ENCODE peak calls at places on chromosomes 7 and 10, in seven cellular contexts. One of them, this sample, is unnamed.

GRCh38 chr7:49791089-49791741 is 17.8 kb downstream of the VWC2 start:
- DNase-seq in fibroblast of lung: no peak
- DNase-seq in lower leg skin: no peak
- DNase-seq in AG04450: no peak
- DNase-seq in brain microvascular endothelial cell: no peak
- DNase-seq in GM06990: no peak
- DNase-seq in GM20000: peak
- DNase-seq in this sample: no peak

GRCh38 chr10:98260752-98261151 is 7.2 kb downstream of the LOXL4 start:
- DNase-seq in fibroblast of lung: no peak
- DNase-seq in lower leg skin: no peak
- DNase-seq in AG04450: no peak
- DNase-seq in brain microvascular endothelial cell: no peak
- DNase-seq in GM06990: no peak
- DNase-seq in GM20000: no peak
- DNase-seq in this sample: no peak

GRCh38 chr7:70376561-70377031 is 755.3 kb upstream of the GALNT17 start:
- DNase-seq in fibroblast of lung: no peak
- DNase-seq in lower leg skin: no peak
- DNase-seq in AG04450: no peak
- DNase-seq in brain microvascular endothelial cell: no peak
- DNase-seq in GM06990: no peak
- DNase-seq in GM20000: no peak
- DNase-seq in this sample: no peak

GRCh38 chr7:151367304-151367703 is 25.7 kb downstream of the NUB1 start:
- DNase-seq in fibroblast of lung: peak
- DNase-seq in lower leg skin: no peak
- DNase-seq in AG04450: peak
- DNase-seq in brain microvascular endothelial cell: peak
- DNase-seq in GM06990: no peak
- DNase-seq in GM20000: no peak
- DNase-seq in this sample: no peak

GRCh38 chr7:117014099-117014656 is 60.9 kb downstream of the ST7 start:
- DNase-seq in fibroblast of lung: no peak
- DNase-seq in lower leg skin: no peak
- DNase-seq in AG04450: no peak
- DNase-seq in brain microvascular endothelial cell: no peak
- DNase-seq in GM06990: no peak
- DNase-seq in GM20000: no peak
- DNase-seq in this sample: no peak

GRCh38 chr10:17200885-17201164 is 647 bp downstream of the TRDMT1 start:
- DNase-seq in fibroblast of lung: peak
- DNase-seq in lower leg skin: peak
- DNase-seq in AG04450: no peak
- DNase-seq in brain microvascular endothelial cell: peak
- DNase-seq in GM06990: no peak
- DNase-seq in GM20000: peak
- DNase-seq in this sample: no peak

GRCh38 chr10:47449102-47449978 is 34.6 kb downstream of the ANXA8 start:
- DNase-seq in fibroblast of lung: no peak
- DNase-seq in lower leg skin: no peak
- DNase-seq in AG04450: no peak
- DNase-seq in brain microvascular endothelial cell: no peak
- DNase-seq in GM06990: no peak
- DNase-seq in GM20000: no peak
- DNase-seq in this sample: no peak

GRCh38 chr7:24905996-24906770 is 73.8 kb downstream of the OSBPL3 start:
- DNase-seq in fibroblast of lung: no peak
- DNase-seq in lower leg skin: no peak
- DNase-seq in AG04450: no peak
- DNase-seq in brain microvascular endothelial cell: no peak
- DNase-seq in GM06990: no peak
- DNase-seq in GM20000: no peak
- DNase-seq in this sample: no peak

GRCh38 chr10:3239066-3239919 is 66.7 kb upstream of the PITRM1 start:
- DNase-seq in fibroblast of lung: peak
- DNase-seq in lower leg skin: peak
- DNase-seq in AG04450: no peak
- DNase-seq in brain microvascular endothelial cell: peak
- DNase-seq in GM06990: peak
- DNase-seq in GM20000: peak
- DNase-seq in this sample: no peak

GRCh38 chr10:29635711-29636144 is 957 bp upstream of the SVIL start:
- DNase-seq in fibroblast of lung: no peak
- DNase-seq in lower leg skin: no peak
- DNase-seq in AG04450: no peak
- DNase-seq in brain microvascular endothelial cell: peak
- DNase-seq in GM06990: no peak
- DNase-seq in GM20000: no peak
- DNase-seq in this sample: no peak

GRCh38 chr7:75980865-75981449 is 13.4 kb downstream of the TMEM120A start:
- DNase-seq in fibroblast of lung: no peak
- DNase-seq in lower leg skin: no peak
- DNase-seq in AG04450: no peak
- DNase-seq in brain microvascular endothelial cell: no peak
- DNase-seq in GM06990: no peak
- DNase-seq in GM20000: no peak
- DNase-seq in this sample: no peak

GRCh38 chr10:111281516-111281915 is 204.7 kb downstream of the ADRA2A start:
- DNase-seq in fibroblast of lung: no peak
- DNase-seq in lower leg skin: no peak
- DNase-seq in AG04450: no peak
- DNase-seq in brain microvascular endothelial cell: no peak
- DNase-seq in GM06990: no peak
- DNase-seq in GM20000: no peak
- DNase-seq in this sample: no peak
- TF ChIP-seq CTCF in fibroblast of lung: no peak
- TF ChIP-seq CTCF in lower leg skin: no peak
- TF ChIP-seq CTCF in AG04450: no peak
- TF ChIP-seq CTCF in brain microvascular endothelial cell: no peak
- TF ChIP-seq CTCF in GM06990: peak
- TF ChIP-seq CTCF in GM20000: no peak
- TF ChIP-seq CTCF in this sample: peak

GRCh38 chr7:1045727-1046063 is 1.3 kb downstream of the GPR146 start:
- DNase-seq in fibroblast of lung: no peak
- DNase-seq in lower leg skin: no peak
- DNase-seq in AG04450: no peak
- DNase-seq in brain microvascular endothelial cell: no peak
- DNase-seq in GM06990: no peak
- DNase-seq in GM20000: no peak
- DNase-seq in this sample: no peak

GRCh38 chr7:1043552-1044188 is 676 bp upstream of the GPR146 start:
- DNase-seq in fibroblast of lung: no peak
- DNase-seq in lower leg skin: no peak
- DNase-seq in AG04450: no peak
- DNase-seq in brain microvascular endothelial cell: no peak
- DNase-seq in GM06990: no peak
- DNase-seq in GM20000: no peak
- DNase-seq in this sample: no peak

GRCh38 chr7:1042161-1042833 is 2.0 kb upstream of the GPR146 start:
- DNase-seq in fibroblast of lung: no peak
- DNase-seq in lower leg skin: no peak
- DNase-seq in AG04450: no peak
- DNase-seq in brain microvascular endothelial cell: no peak
- DNase-seq in GM06990: no peak
- DNase-seq in GM20000: no peak
- DNase-seq in this sample: no peak

GRCh38 chr7:1045038-1045726 is 836 bp downstream of the GPR146 start:
- DNase-seq in fibroblast of lung: no peak
- DNase-seq in lower leg skin: no peak
- DNase-seq in AG04450: no peak
- DNase-seq in brain microvascular endothelial cell: no peak
- DNase-seq in GM06990: no peak
- DNase-seq in GM20000: no peak
- DNase-seq in this sample: no peak

DNA sequence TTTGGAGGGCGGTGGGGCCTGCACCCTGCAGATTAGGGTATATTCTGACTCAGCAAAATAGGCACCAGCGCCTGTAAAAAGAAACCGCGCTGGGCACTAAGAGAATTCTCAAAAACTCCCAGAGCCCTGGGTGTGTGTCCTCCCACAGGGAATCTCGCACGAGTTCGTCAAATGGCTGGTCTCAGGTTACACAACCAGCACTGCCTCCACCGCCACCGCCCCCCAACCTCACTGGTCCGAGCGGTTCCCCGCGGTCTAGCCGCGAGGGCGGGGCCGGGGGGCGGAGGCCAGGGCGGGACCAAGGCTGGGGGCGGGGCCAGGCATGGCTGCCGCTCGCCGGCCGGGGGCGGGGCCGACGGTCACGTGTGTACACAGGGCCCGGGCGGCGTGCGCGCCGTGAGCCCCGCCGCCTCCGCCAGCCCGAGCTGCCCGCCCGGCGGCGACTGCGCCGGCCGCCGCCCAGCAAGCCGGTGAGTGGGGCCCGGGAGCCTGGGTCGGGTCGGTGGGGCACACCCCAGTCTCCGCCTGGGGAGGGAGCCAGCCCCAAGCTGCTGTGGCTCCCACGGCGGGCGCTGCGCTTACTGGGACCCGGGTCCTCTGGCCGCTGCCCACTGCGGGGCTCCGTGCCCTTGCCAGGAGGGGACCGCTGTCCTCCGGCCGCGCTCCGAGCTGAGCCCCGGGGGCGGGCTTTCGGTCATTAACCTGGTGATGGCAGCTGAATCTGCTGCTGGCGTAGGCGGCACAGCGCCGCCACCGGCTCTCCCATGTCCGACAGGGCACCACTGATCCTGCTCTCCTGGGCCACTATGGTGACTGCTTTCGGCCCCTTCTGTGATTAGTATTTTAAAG is at the start of gene GPR146:
- DNase-seq in fibroblast of lung: peak
- DNase-seq in lower leg skin: peak
- DNase-seq in AG04450: peak
- DNase-seq in brain microvascular endothelial cell: peak
- DNase-seq in GM06990: peak
- DNase-seq in GM20000: peak
- DNase-seq in this sample: peak
- TF ChIP-seq CTCF in fibroblast of lung: peak
- TF ChIP-seq CTCF in lower leg skin: no peak
- TF ChIP-seq CTCF in AG04450: peak
- TF ChIP-seq CTCF in brain microvascular endothelial cell: peak
- TF ChIP-seq CTCF in GM06990: peak
- TF ChIP-seq CTCF in GM20000: peak
- TF ChIP-seq CTCF in this sample: peak

GRCh38 chr10:48649349-48649944 is 35.2 kb upstream of the WDFY4 start:
- DNase-seq in fibroblast of lung: no peak
- DNase-seq in lower leg skin: no peak
- DNase-seq in AG04450: no peak
- DNase-seq in brain microvascular endothelial cell: no peak
- DNase-seq in GM06990: no peak
- DNase-seq in GM20000: no peak
- DNase-seq in this sample: no peak
- TF ChIP-seq CTCF in fibroblast of lung: peak
- TF ChIP-seq CTCF in lower leg skin: no peak
- TF ChIP-seq CTCF in AG04450: peak
- TF ChIP-seq CTCF in brain microvascular endothelial cell: peak
- TF ChIP-seq CTCF in GM06990: no peak
- TF ChIP-seq CTCF in GM20000: no peak
- TF ChIP-seq CTCF in this sample: peak

GRCh38 chr7:136030330-136030729 is 53.2 kb upstream of the MTPN start:
- DNase-seq in fibroblast of lung: no peak
- DNase-seq in lower leg skin: no peak
- DNase-seq in AG04450: no peak
- DNase-seq in brain microvascular endothelial cell: no peak
- DNase-seq in GM06990: no peak
- DNase-seq in GM20000: no peak
- DNase-seq in this sample: no peak
- TF ChIP-seq CTCF in fibroblast of lung: no peak
- TF ChIP-seq CTCF in lower leg skin: no peak
- TF ChIP-seq CTCF in AG04450: no peak
- TF ChIP-seq CTCF in brain microvascular endothelial cell: no peak
- TF ChIP-seq CTCF in GM06990: no peak
- TF ChIP-seq CTCF in GM20000: no peak
- TF ChIP-seq CTCF in this sample: no peak

GRCh38 chr10:119919271-119919670 is 26.7 kb downstream of the SEC23IP start:
- DNase-seq in fibroblast of lung: peak
- DNase-seq in lower leg skin: no peak
- DNase-seq in AG04450: peak
- DNase-seq in brain microvascular endothelial cell: no peak
- DNase-seq in GM06990: no peak
- DNase-seq in GM20000: no peak
- DNase-seq in this sample: no peak

GRCh38 chr10:119919823-119920222 is 27.3 kb downstream of the SEC23IP start:
- DNase-seq in fibroblast of lung: no peak
- DNase-seq in lower leg skin: no peak
- DNase-seq in AG04450: no peak
- DNase-seq in brain microvascular endothelial cell: no peak
- DNase-seq in GM06990: peak
- DNase-seq in GM20000: peak
- DNase-seq in this sample: no peak

DNA sequence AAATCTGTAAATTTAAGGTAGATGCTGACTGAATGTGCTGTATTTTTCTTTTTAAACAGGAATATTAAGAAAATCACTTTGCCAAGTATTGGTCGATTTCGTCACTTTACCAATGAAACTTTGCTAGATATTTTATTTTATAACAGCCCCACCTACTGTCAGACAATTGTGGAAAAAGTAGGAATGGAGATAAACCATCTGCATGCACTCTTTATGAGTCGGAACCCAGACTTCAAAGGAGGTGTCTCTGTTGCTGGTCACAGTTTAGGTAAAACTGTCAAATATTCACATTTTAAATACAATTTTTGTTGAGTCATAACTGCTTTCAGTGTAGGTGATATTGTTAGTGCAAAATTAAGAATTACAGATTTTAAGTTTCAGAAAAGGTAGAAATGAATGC is 25.2 kb downstream of the SEC23IP start:
- DNase-seq in fibroblast of lung: peak
- DNase-seq in lower leg skin: no peak
- DNase-seq in AG04450: no peak
- DNase-seq in brain microvascular endothelial cell: no peak
- DNase-seq in GM06990: no peak
- DNase-seq in GM20000: no peak
- DNase-seq in this sample: no peak
- TF ChIP-seq CTCF in fibroblast of lung: no peak
- TF ChIP-seq CTCF in lower leg skin: no peak
- TF ChIP-seq CTCF in AG04450: no peak
- TF ChIP-seq CTCF in brain microvascular endothelial cell: peak
- TF ChIP-seq CTCF in GM06990: no peak
- TF ChIP-seq CTCF in GM20000: no peak
- TF ChIP-seq CTCF in this sample: no peak

DNA sequence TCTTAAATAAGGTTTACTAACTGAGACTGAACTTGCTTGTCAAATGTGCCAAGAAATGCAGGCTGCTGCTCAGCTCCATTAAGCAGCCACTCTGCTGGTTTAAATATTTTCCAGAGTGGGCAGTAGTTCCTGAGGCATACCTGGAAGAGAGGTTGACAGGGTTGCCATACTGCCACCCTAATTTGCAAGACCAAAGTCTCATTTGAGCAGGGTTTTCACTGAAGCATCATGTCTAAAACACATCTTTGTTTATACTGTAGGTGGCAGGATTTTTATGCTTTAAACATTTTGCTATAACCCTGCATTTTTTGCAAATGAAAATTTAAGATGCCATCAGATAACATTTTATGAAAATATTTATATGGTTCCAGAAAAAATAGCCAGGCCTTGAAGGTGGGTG is 618.0 kb upstream of the LRRTM3 start:
- DNase-seq in fibroblast of lung: peak
- DNase-seq in lower leg skin: no peak
- DNase-seq in AG04450: no peak
- DNase-seq in brain microvascular endothelial cell: no peak
- DNase-seq in GM06990: no peak
- DNase-seq in GM20000: no peak
- DNase-seq in this sample: no peak
- TF ChIP-seq CTCF in fibroblast of lung: peak
- TF ChIP-seq CTCF in lower leg skin: no peak
- TF ChIP-seq CTCF in AG04450: no peak
- TF ChIP-seq CTCF in brain microvascular endothelial cell: peak
- TF ChIP-seq CTCF in GM06990: no peak
- TF ChIP-seq CTCF in GM20000: no peak
- TF ChIP-seq CTCF in this sample: no peak

This sample was measured in AG09319.